ENCODE peak calls at places on chromosomes 16 and 17, in nine cellular contexts. K is breast epithelium, F is endothelial cell of umbilical vein, W is body of pancreas, T is ovary, I is IMR-90, H is transverse colon, X is sigmoid colon, U is prostate gland. M is an unnamed sample.
A peak's percentile ranks its signal among the peaks of the same experiment; 100 is the strongest.

GRCh38 chr17:77332981-77333685 is 192.4 kb downstream of the SEC14L1 start:
- DNase-seq in X (peak; percentile 35), W (no peak), K (peak; percentile 19), U (no peak), I (peak; percentile 92), F (no peak), H (no peak), T (peak; percentile 1), M (no peak)

GRCh38 chr16:21656795-21657768 is 4.7 kb upstream of the IGSF6 start:
- DNase-seq in X (no peak), F (peak; percentile 63), H (no peak), I (peak; percentile 67), K (no peak), T (no peak), U (no peak), W (peak; percentile 42), M (no peak)

GRCh38 chr16:10954903-10955302 is 10.5 kb downstream of the CLEC16A start:
- DNase-seq in W (no peak), I (no peak), T (no peak), X (no peak), K (no peak), H (no peak), U (no peak), F (no peak), M (no peak)

GRCh38 chr16:72840591-72841381 is 207.1 kb downstream of the ZFHX3 start:
- DNase-seq in H (no peak), W (no peak), I (peak; percentile 40), T (no peak), K (no peak), X (no peak), U (no peak), F (no peak), M (no peak)

GRCh38 chr16:83955218-83956130 is 2.4 kb downstream of the OSGIN1 start:
- DNase-seq in I (peak; percentile 55), F (peak; percentile 14), W (no peak), T (no peak), U (no peak), X (no peak), K (no peak), H (no peak), M (peak; percentile 32)

GRCh38 chr17:78933025-78933958 is 8.1 kb upstream of the TIMP2 start:
- DNase-seq in U (no peak), T (peak; percentile 35), I (peak; percentile 99), H (peak; percentile 59), K (peak; percentile 59), W (peak; percentile 60), F (peak; percentile 95), X (peak; percentile 88), M (peak; percentile 56)

GRCh38 chr17:54980372-54980771 is 11.8 kb downstream of the STXBP4 start:
- DNase-seq in U (no peak), T (no peak), X (no peak), F (no peak), I (no peak), K (no peak), W (no peak), H (no peak), M (no peak)

GRCh38 chr17:46192484-46193245 is 564 bp downstream of the KANSL1 start:
- DNase-seq in F (peak; percentile 73), U (peak; percentile 59), W (peak; percentile 72), K (peak; percentile 60), I (peak; percentile 54), T (peak; percentile 76), H (peak; percentile 62), X (peak; percentile 85), M (peak; percentile 68)

GRCh38 chr16:56697456-56698155 is 15.3 kb downstream of the MT1X start:
- DNase-seq in W (no peak), I (no peak), H (no peak), T (no peak), U (no peak), X (no peak), F (no peak), K (no peak), M (no peak)

GRCh38 chr17:78184868-78185267 is 2.0 kb downstream of the TK1 start:
- DNase-seq in U (peak; percentile 63), T (no peak), W (peak; percentile 62), K (no peak), X (no peak), F (no peak), I (no peak), H (no peak), M (no peak)

GRCh38 chr17:19336938-19337711 is 25.4 kb downstream of the B9D1 start:
- DNase-seq in X (peak; percentile 86), I (no peak), U (no peak), W (no peak), H (peak; percentile 56), T (no peak), K (no peak), F (no peak), M (no peak)

GRCh38 chr16:65024649-65025243 is 97.1 kb downstream of the CDH11 start:
- DNase-seq in T (no peak), H (no peak), K (no peak), U (no peak), X (no peak), I (peak; percentile 79), F (peak; percentile 92), W (no peak), M (peak; percentile 20)

GRCh38 chr16:17921357-17921978 is 415.1 kb downstream of the NPIPA8 start:
- DNase-seq in H (peak; percentile 69), X (no peak), F (no peak), K (no peak), U (peak; percentile 26), W (peak; percentile 30), I (no peak), T (no peak), M (no peak)

GRCh38 chr17:81573794-81574642 is 21.9 kb upstream of the FAAP100 start:
- DNase-seq in F (no peak), W (no peak), U (no peak), H (no peak), I (no peak), T (no peak), X (no peak), K (no peak), M (no peak)

GRCh38 chr16:3065069-3065741 is at the start of gene IL32:
- DNase-seq in X (peak; percentile 90), K (no peak), I (peak; percentile 94), H (peak; percentile 89), W (peak; percentile 97), U (no peak), F (peak; percentile 88), T (peak; percentile 38), M (peak; percentile 53)

GRCh38 chr16:557463-558297 is 2.5 kb upstream of the PRR35 start:
- DNase-seq in I (no peak), X (no peak), F (no peak), T (no peak), K (no peak), W (no peak), H (no peak), U (no peak), M (no peak)

DNA sequence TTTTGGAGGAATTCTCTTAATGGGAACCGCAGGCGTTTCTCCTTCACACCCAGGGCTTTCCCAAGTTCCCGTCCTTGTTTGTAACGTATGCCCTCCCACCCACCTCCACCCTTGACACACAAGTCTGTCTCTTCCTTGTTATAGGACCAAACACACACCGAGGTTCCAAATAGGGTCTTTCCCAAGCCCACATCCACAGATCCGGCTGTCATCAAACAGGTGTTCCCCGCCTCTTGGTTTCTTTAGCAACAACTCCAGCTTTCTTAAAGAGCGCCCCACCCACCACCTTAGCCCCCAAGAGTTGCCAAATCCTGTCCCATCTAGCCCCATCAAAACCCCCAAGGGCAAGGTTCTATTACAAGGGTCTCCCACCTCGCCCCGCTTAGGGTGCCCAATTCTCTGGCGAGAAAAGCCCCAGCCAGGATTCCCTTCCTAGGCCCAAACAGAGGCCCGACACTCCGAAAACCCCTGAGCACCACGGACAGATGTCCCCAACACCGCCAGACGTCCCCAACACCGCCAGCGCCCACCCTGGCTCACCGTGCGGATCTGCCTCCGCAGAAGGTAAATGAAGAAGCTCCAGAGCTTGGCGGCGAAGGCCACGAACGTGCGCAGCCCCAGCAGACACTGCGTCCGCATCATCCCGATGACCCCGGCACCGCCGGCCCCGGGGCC is 742 bp downstream of the CTDNEP1 start:
- DNase-seq in H (peak; percentile 29), K (no peak), X (no peak), T (peak; percentile 25), W (no peak), F (peak; percentile 42), I (no peak), U (no peak), M (no peak)
- TF ChIP-seq POLR2A in H (peak; percentile 35), K (no peak), X (no peak), T (no peak), W (no peak), F (no peak), I (no peak), U (no peak), M (no peak)

DNA sequence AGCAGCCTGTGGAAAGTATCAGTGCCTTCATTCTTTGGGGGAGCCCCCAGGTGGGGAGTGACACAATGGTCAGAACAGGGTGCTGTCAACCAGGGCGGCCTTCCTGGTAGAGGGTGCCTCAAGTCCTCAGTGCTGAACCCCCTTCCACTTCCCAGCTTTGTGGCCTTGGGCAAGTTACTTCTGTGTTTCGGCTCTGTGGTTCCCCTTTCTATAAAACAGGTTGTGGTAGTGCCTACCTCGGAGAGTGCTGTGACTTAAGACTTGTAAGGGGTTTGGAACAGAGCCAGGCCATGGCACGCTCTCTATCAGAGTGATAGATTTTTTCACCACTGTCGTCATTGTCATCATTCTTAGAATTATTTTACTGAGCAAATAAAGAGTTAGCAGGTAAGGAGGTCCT is 141.1 kb downstream of the CCDC182 start:
- DNase-seq in H (peak; percentile 65), F (no peak), T (no peak), U (peak; percentile 31), W (peak; percentile 67), K (peak; percentile 32), X (no peak), I (no peak), M (no peak)
- H3K27ac ChIP-seq in H (peak overlapping the region; percentile 59), F (no peak overlapping the region), T (peak overlapping the region; percentile 63), U (peak overlapping the region; percentile 13), W (peak overlapping the region; percentile 63), K (no peak overlapping the region), X (peak overlapping the region; percentile 54), I (no peak overlapping the region), M (peak overlapping the region; percentile 24)

DNA sequence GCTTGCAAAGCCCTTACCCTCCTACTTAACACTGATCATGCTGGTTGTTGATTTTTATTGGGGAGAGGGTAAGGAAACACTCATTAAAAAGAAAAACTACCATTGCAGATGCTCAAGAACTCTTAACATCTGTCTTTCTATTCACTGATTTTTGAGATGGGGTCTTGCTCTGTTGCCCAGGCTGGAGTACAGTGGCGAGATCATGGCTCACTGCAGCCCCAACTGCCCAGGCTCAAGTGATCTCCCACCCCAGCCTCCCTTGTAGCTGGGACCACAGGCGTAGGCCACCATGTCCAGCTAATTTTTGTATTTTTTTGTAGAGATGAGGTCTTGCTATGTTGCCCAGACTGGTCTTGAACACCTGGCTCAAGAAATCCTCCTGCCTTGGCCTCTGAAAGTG is 14.5 kb downstream of the EMC8 start:
- DNase-seq in H (no peak), X (no peak), U (no peak), T (no peak), W (no peak), K (no peak), I (no peak), F (no peak), M (no peak)
- H3K36me3 ChIP-seq in H (peaks cover 22% of the 10 kb centered on the region), X (peaks cover 53% of the 10 kb centered on the region), U (no peaks in the 10 kb centered on the region), T (no peaks in the 10 kb centered on the region), W (peaks cover 8% of the 10 kb centered on the region), K (peaks cover 3% of the 10 kb centered on the region), I (peaks cover 39% of the 10 kb centered on the region), F (peaks cover 38% of the 10 kb centered on the region), M (no peaks in the 10 kb centered on the region)

DNA sequence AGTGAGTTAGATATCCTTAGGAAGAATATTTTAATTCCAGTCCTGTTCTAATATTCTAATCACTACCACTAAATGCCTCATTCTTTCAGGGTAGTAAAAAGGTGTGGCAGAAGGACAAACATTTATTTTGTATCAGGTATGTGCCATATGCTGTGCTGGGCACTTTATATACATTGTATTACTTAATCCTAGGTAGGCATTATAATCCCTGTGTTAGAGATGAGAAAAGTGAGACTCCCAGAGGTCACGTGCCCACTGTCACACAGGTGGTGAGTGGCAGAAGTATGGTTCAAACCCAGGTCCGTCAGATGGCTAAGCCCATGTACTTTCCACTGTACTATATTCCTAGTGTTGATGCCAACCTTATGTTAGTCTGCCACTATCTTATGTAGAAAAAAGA is 104.7 kb upstream of the NOG start:
- DNase-seq in X (no peak), I (no peak), F (no peak), H (no peak), T (no peak), U (no peak), W (no peak), K (no peak), M (no peak)
- TF ChIP-seq POLR2A in X (no peak), I (no peak), F (no peak), H (no peak), T (no peak), U (no peak), W (no peak), K (no peak), M (no peak)